ENCODE peak calls at places on chromosomes 12 and 14, in eight cellular contexts. One of them, this sample, is unnamed.

GRCh38 chr14:50521912-50522341 is 10.4 kb downstream of the MAP4K5 start:
- DNase-seq in BJ: no peak
- DNase-seq in body of pancreas: no peak
- DNase-seq in nephron progenitor cell: no peak
- DNase-seq in lower lobe of right lung: no peak
- DNase-seq in GM12865: peak
- DNase-seq in left lung: no peak
- DNase-seq in endothelial cell: no peak
- DNase-seq in this sample: peak

GRCh38 chr12:54378791-54379400 is 5.6 kb downstream of the ZNF385A start:
- DNase-seq in BJ: no peak
- DNase-seq in body of pancreas: peak
- DNase-seq in nephron progenitor cell: peak
- DNase-seq in lower lobe of right lung: peak
- DNase-seq in GM12865: no peak
- DNase-seq in left lung: peak
- DNase-seq in endothelial cell: peak
- DNase-seq in this sample: no peak

GRCh38 chr12:47942327-47943230 is 20.8 kb upstream of the TMEM106C start:
- DNase-seq in BJ: no peak
- DNase-seq in body of pancreas: peak
- DNase-seq in nephron progenitor cell: peak
- DNase-seq in lower lobe of right lung: no peak
- DNase-seq in GM12865: peak
- DNase-seq in left lung: no peak
- DNase-seq in endothelial cell: peak
- DNase-seq in this sample: peak

GRCh38 chr12:114864688-114865685 is 181.0 kb upstream of the TBX3 start:
- DNase-seq in BJ: no peak
- DNase-seq in body of pancreas: no peak
- DNase-seq in nephron progenitor cell: no peak
- DNase-seq in lower lobe of right lung: no peak
- DNase-seq in GM12865: no peak
- DNase-seq in left lung: no peak
- DNase-seq in endothelial cell: no peak
- DNase-seq in this sample: no peak

GRCh38 chr12:90026516-90026915 is 317.9 kb upstream of the ATP2B1 start:
- DNase-seq in BJ: no peak
- DNase-seq in body of pancreas: no peak
- DNase-seq in nephron progenitor cell: no peak
- DNase-seq in lower lobe of right lung: no peak
- DNase-seq in GM12865: no peak
- DNase-seq in left lung: no peak
- DNase-seq in endothelial cell: no peak
- DNase-seq in this sample: no peak

GRCh38 chr12:87848248-87848868 is 180.8 kb downstream of the C12orf50 start:
- DNase-seq in BJ: peak
- DNase-seq in body of pancreas: peak
- DNase-seq in nephron progenitor cell: peak
- DNase-seq in lower lobe of right lung: no peak
- DNase-seq in GM12865: peak
- DNase-seq in left lung: no peak
- DNase-seq in endothelial cell: peak
- DNase-seq in this sample: peak

GRCh38 chr12:87652026-87652425 is 377.2 kb downstream of the C12orf50 start:
- DNase-seq in BJ: no peak
- DNase-seq in body of pancreas: no peak
- DNase-seq in nephron progenitor cell: no peak
- DNase-seq in lower lobe of right lung: no peak
- DNase-seq in GM12865: no peak
- DNase-seq in left lung: no peak
- DNase-seq in endothelial cell: no peak
- DNase-seq in this sample: no peak

GRCh38 chr14:100150932-100151587 is 8.4 kb downstream of the DEGS2 start:
- DNase-seq in BJ: no peak
- DNase-seq in body of pancreas: peak
- DNase-seq in nephron progenitor cell: no peak
- DNase-seq in lower lobe of right lung: no peak
- DNase-seq in GM12865: no peak
- DNase-seq in left lung: no peak
- DNase-seq in endothelial cell: no peak
- DNase-seq in this sample: no peak

GRCh38 chr12:49939307-49939706 is 11.2 kb upstream of the AQP2 start:
- DNase-seq in BJ: no peak
- DNase-seq in body of pancreas: no peak
- DNase-seq in nephron progenitor cell: no peak
- DNase-seq in lower lobe of right lung: no peak
- DNase-seq in GM12865: no peak
- DNase-seq in left lung: no peak
- DNase-seq in endothelial cell: no peak
- DNase-seq in this sample: no peak

GRCh38 chr12:69066420-69067373 is 133.7 kb upstream of the CPM start:
- DNase-seq in BJ: no peak
- DNase-seq in body of pancreas: no peak
- DNase-seq in nephron progenitor cell: peak
- DNase-seq in lower lobe of right lung: no peak
- DNase-seq in GM12865: no peak
- DNase-seq in left lung: no peak
- DNase-seq in endothelial cell: no peak
- DNase-seq in this sample: no peak
- TF ChIP-seq CTCF in BJ: no peak
- TF ChIP-seq CTCF in body of pancreas: no peak
- TF ChIP-seq CTCF in nephron progenitor cell: no peak
- TF ChIP-seq CTCF in lower lobe of right lung: no peak
- TF ChIP-seq CTCF in GM12865: no peak
- TF ChIP-seq CTCF in left lung: no peak
- TF ChIP-seq CTCF in endothelial cell: no peak
- TF ChIP-seq CTCF in this sample: no peak

GRCh38 chr12:106205208-106206069 is 42.4 kb downstream of the CKAP4 start:
- DNase-seq in BJ: no peak
- DNase-seq in body of pancreas: peak
- DNase-seq in nephron progenitor cell: no peak
- DNase-seq in lower lobe of right lung: no peak
- DNase-seq in GM12865: peak
- DNase-seq in left lung: no peak
- DNase-seq in endothelial cell: no peak
- DNase-seq in this sample: no peak
- TF ChIP-seq CTCF in BJ: peak
- TF ChIP-seq CTCF in body of pancreas: peak
- TF ChIP-seq CTCF in nephron progenitor cell: no peak
- TF ChIP-seq CTCF in lower lobe of right lung: no peak
- TF ChIP-seq CTCF in GM12865: no peak
- TF ChIP-seq CTCF in left lung: no peak
- TF ChIP-seq CTCF in endothelial cell: no peak
- TF ChIP-seq CTCF in this sample: no peak

GRCh38 chr12:118715647-118716046 is 265.7 kb upstream of the SRRM4 start:
- DNase-seq in BJ: no peak
- DNase-seq in body of pancreas: no peak
- DNase-seq in nephron progenitor cell: no peak
- DNase-seq in lower lobe of right lung: no peak
- DNase-seq in GM12865: no peak
- DNase-seq in left lung: no peak
- DNase-seq in endothelial cell: no peak
- DNase-seq in this sample: no peak

GRCh38 chr12:118711185-118711584 is 270.2 kb upstream of the SRRM4 start:
- DNase-seq in BJ: no peak
- DNase-seq in body of pancreas: no peak
- DNase-seq in nephron progenitor cell: no peak
- DNase-seq in lower lobe of right lung: no peak
- DNase-seq in GM12865: no peak
- DNase-seq in left lung: no peak
- DNase-seq in endothelial cell: no peak
- DNase-seq in this sample: no peak

GRCh38 chr12:118714500-118714899 is 266.8 kb upstream of the SRRM4 start:
- DNase-seq in BJ: no peak
- DNase-seq in body of pancreas: no peak
- DNase-seq in nephron progenitor cell: no peak
- DNase-seq in lower lobe of right lung: no peak
- DNase-seq in GM12865: no peak
- DNase-seq in left lung: no peak
- DNase-seq in endothelial cell: no peak
- DNase-seq in this sample: no peak

GRCh38 chr12:118714051-118714460 is 267.3 kb upstream of the SRRM4 start:
- DNase-seq in BJ: no peak
- DNase-seq in body of pancreas: no peak
- DNase-seq in nephron progenitor cell: peak
- DNase-seq in lower lobe of right lung: no peak
- DNase-seq in GM12865: peak
- DNase-seq in left lung: no peak
- DNase-seq in endothelial cell: peak
- DNase-seq in this sample: peak
- TF ChIP-seq CTCF in BJ: no peak
- TF ChIP-seq CTCF in body of pancreas: peak
- TF ChIP-seq CTCF in nephron progenitor cell: peak
- TF ChIP-seq CTCF in lower lobe of right lung: peak
- TF ChIP-seq CTCF in GM12865: peak
- TF ChIP-seq CTCF in left lung: no peak
- TF ChIP-seq CTCF in endothelial cell: peak
- TF ChIP-seq CTCF in this sample: peak

GRCh38 chr14:54566410-54567223 is at the start of gene SAMD4A:
- DNase-seq in BJ: no peak
- DNase-seq in body of pancreas: peak
- DNase-seq in nephron progenitor cell: peak
- DNase-seq in lower lobe of right lung: peak
- DNase-seq in GM12865: peak
- DNase-seq in left lung: peak
- DNase-seq in endothelial cell: peak
- DNase-seq in this sample: peak
- TF ChIP-seq CTCF in BJ: peak
- TF ChIP-seq CTCF in body of pancreas: peak
- TF ChIP-seq CTCF in nephron progenitor cell: no peak
- TF ChIP-seq CTCF in lower lobe of right lung: no peak
- TF ChIP-seq CTCF in GM12865: no peak
- TF ChIP-seq CTCF in left lung: no peak
- TF ChIP-seq CTCF in endothelial cell: peak
- TF ChIP-seq CTCF in this sample: peak

DNA sequence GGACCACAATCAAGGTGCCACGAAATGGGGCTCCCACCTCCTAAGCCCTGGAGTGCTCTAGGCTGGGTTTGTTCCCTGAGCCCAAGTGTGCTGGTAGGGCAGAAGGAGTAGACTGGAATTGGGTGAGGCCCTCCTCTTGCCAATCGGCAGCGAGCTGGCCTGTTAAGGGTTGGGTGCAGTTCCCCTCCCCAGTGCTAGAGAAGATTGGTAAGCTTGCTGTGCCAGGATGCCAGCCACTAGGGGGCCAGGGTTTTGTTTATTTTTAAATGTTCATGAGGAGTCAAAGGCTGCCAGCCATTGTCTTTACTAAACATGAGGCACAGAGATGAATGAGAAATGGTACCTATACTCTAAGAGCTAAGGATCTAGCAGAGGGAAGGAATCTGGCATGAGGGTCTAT is 79.7 kb downstream of the SPTB start:
- DNase-seq in BJ: no peak
- DNase-seq in body of pancreas: peak
- DNase-seq in nephron progenitor cell: peak
- DNase-seq in lower lobe of right lung: peak
- DNase-seq in GM12865: peak
- DNase-seq in left lung: no peak
- DNase-seq in endothelial cell: peak
- DNase-seq in this sample: no peak
- TF ChIP-seq CTCF in BJ: peak
- TF ChIP-seq CTCF in body of pancreas: peak
- TF ChIP-seq CTCF in nephron progenitor cell: peak
- TF ChIP-seq CTCF in lower lobe of right lung: peak
- TF ChIP-seq CTCF in GM12865: peak
- TF ChIP-seq CTCF in left lung: peak
- TF ChIP-seq CTCF in endothelial cell: peak
- TF ChIP-seq CTCF in this sample: no peak

GRCh38 chr12:3107071-3107583 is 29.9 kb downstream of the TSPAN9 start:
- DNase-seq in BJ: no peak
- DNase-seq in body of pancreas: no peak
- DNase-seq in nephron progenitor cell: peak
- DNase-seq in lower lobe of right lung: no peak
- DNase-seq in GM12865: no peak
- DNase-seq in left lung: no peak
- DNase-seq in endothelial cell: no peak
- DNase-seq in this sample: no peak
- TF ChIP-seq CTCF in BJ: peak
- TF ChIP-seq CTCF in body of pancreas: no peak
- TF ChIP-seq CTCF in nephron progenitor cell: no peak
- TF ChIP-seq CTCF in lower lobe of right lung: no peak
- TF ChIP-seq CTCF in GM12865: no peak
- TF ChIP-seq CTCF in left lung: no peak
- TF ChIP-seq CTCF in endothelial cell: no peak
- TF ChIP-seq CTCF in this sample: no peak

DNA sequence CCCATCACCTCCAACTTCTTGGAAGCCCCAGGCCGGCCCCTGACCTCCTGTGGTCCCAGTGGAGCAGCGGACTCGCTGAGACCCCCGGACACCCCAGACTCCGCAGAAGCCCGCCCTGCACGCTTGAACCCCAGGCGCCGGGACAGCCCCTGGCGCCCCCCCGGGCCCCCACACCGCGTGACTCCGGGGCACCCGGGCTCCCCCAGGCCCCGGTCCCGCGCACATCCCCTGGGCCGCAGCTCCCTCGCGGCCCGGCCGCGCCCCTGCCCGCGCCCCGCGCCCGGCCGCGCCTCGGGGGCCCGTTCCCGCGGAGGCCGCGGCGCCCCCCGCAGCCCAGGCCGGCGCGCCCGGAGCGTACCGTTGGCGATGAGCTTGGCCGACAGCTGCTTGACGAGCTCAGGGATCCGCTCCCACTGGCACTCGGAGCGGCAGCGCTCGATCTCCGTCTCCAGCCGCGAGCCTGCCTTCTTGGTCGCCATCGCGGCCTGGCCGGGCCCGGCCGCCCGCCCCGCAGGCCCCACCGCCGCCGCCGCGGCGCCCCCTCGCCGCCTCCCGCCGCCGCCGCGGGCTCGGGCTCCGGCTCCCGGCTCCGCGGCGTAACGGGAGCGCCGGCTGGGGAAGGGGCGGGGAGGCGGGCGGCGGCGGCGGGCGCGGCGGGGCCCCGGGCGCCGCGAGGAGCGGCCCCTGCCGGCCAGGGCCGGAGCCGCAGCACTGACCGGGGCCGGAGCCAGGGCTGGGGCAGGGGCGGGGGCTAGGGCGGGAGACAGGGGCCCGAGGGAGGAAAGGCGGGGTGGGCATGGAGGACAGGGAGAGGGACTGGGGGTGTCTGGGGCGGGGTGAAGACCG is at the start of gene TTC7B:
- DNase-seq in BJ: no peak
- DNase-seq in body of pancreas: peak
- DNase-seq in nephron progenitor cell: peak
- DNase-seq in lower lobe of right lung: peak
- DNase-seq in GM12865: peak
- DNase-seq in left lung: no peak
- DNase-seq in endothelial cell: peak
- DNase-seq in this sample: peak
- TF ChIP-seq CTCF in BJ: peak
- TF ChIP-seq CTCF in body of pancreas: peak
- TF ChIP-seq CTCF in nephron progenitor cell: no peak
- TF ChIP-seq CTCF in lower lobe of right lung: no peak
- TF ChIP-seq CTCF in GM12865: peak
- TF ChIP-seq CTCF in left lung: no peak
- TF ChIP-seq CTCF in endothelial cell: no peak
- TF ChIP-seq CTCF in this sample: peak

GRCh38 chr12:104877107-104877705 is 80.9 kb downstream of the SLC41A2 start:
- DNase-seq in BJ: no peak
- DNase-seq in body of pancreas: peak
- DNase-seq in nephron progenitor cell: peak
- DNase-seq in lower lobe of right lung: no peak
- DNase-seq in GM12865: peak
- DNase-seq in left lung: no peak
- DNase-seq in endothelial cell: peak
- DNase-seq in this sample: peak
- TF ChIP-seq CTCF in BJ: peak
- TF ChIP-seq CTCF in body of pancreas: peak
- TF ChIP-seq CTCF in nephron progenitor cell: peak
- TF ChIP-seq CTCF in lower lobe of right lung: peak
- TF ChIP-seq CTCF in GM12865: peak
- TF ChIP-seq CTCF in left lung: peak
- TF ChIP-seq CTCF in endothelial cell: peak
- TF ChIP-seq CTCF in this sample: peak